ENCODE peak calls at places on chromosomes 3 and 15, in six cellular contexts. S, R, T, U, A and L are unnamed samples.

GRCh38 chr3:13051066-13051465 is 22.2 kb downstream of the IQSEC1 start:
- DNase-seq in S (no peak), R (no peak), T (no peak), U (no peak), A (no peak), L (no peak)

GRCh38 chr3:26308454-26308853 is 314.1 kb upstream of the LRRC3B start:
- DNase-seq in S (no peak), R (no peak), T (no peak), U (no peak), A (no peak), L (no peak)

GRCh38 chr3:151204530-151205401 is 1.8 kb upstream of the GPR171 start:
- DNase-seq in S (no peak), R (no peak), T (no peak), U (no peak), A (no peak), L (no peak)

GRCh38 chr15:89138999-89139612 is 50.9 kb downstream of the ABHD2 start:
- DNase-seq in S (no peak), R (no peak), T (no peak), U (no peak), A (no peak), L (no peak)

GRCh38 chr3:78871048-78871447 is 896.8 kb downstream of the ROBO1 start:
- DNase-seq in S (no peak), R (no peak), T (no peak), U (no peak), A (no peak), L (no peak)

GRCh38 chr3:15942462-15942861 is 144.7 kb upstream of the ANKRD28 start:
- DNase-seq in S (no peak), R (no peak), T (no peak), U (no peak), A (no peak), L (no peak)

GRCh38 chr15:39358441-39359041 is 222.3 kb upstream of the THBS1 start:
- DNase-seq in S (no peak), R (no peak), T (no peak), U (no peak), A (peak; percentile 30), L (no peak)

GRCh38 chr3:170049146-170050000 is 11.6 kb downstream of the GPR160 start:
- DNase-seq in S (peak; percentile 76), R (no peak), T (no peak), U (no peak), A (peak; percentile 22), L (peak; percentile 86)

GRCh38 chr15:60551147-60551780 is 72.3 kb upstream of the ICE2 start:
- DNase-seq in S (no peak), R (no peak), T (no peak), U (no peak), A (no peak), L (no peak)

GRCh38 chr3:24521306-24522154 is 26.9 kb upstream of the THRB start:
- DNase-seq in S (peak; percentile 57), R (no peak), T (peak; percentile 59), U (peak; percentile 58), A (no peak), L (peak; percentile 31)

GRCh38 chr15:74431116-74431515 is 2.6 kb downstream of the SEMA7A start:
- DNase-seq in S (no peak), R (no peak), T (no peak), U (no peak), A (no peak), L (no peak)

GRCh38 chr3:78951546-78951945 is 816.3 kb downstream of the ROBO1 start:
- DNase-seq in S (no peak), R (no peak), T (no peak), U (no peak), A (no peak), L (no peak)

GRCh38 chr3:194865081-194865480 is 179.4 kb downstream of the FAM43A start:
- DNase-seq in S (peak; percentile 13), R (no peak), T (no peak), U (no peak), A (no peak), L (no peak)

GRCh38 chr15:101614001-101614585 is 38.1 kb downstream of the TM2D3 start:
- DNase-seq in S (no peak), R (no peak), T (no peak), U (no peak), A (no peak), L (no peak)

GRCh38 chr15:58755350-58755749 is 5.8 kb upstream of the ADAM10 start:
- DNase-seq in S (no peak), R (no peak), T (no peak), U (no peak), A (no peak), L (no peak)

GRCh38 chr3:154971341-154971740 is 108.8 kb upstream of the MME start:
- DNase-seq in S (no peak), R (no peak), T (no peak), U (no peak), A (no peak), L (no peak)

GRCh38 chr3:16866447-16867025 is 18.2 kb upstream of the PLCL2 start:
- DNase-seq in S (no peak), R (no peak), T (no peak), U (no peak), A (peak; percentile 58), L (no peak)

GRCh38 chr3:43181202-43181910 is 75.5 kb upstream of the POMGNT2 start:
- DNase-seq in S (peak; percentile 56), R (no peak), T (no peak), U (no peak), A (no peak), L (no peak)

GRCh38 chr3:137121704-137122314 is 164.0 kb downstream of the IL20RB start:
- DNase-seq in S (no peak), R (peak; percentile 61), T (peak; percentile 42), U (peak; percentile 61), A (peak; percentile 26), L (peak; percentile 49)

GRCh38 chr3:158313344-158313927 is 203.5 kb downstream of the RSRC1 start:
- DNase-seq in S (no peak), R (peak; percentile 39), T (no peak), U (peak; percentile 9), A (no peak), L (peak; percentile 56)

GRCh38 chr15:41796457-41796856 is 22.2 kb downstream of the MAPKBP1 start:
- DNase-seq in S (no peak), R (no peak), T (no peak), U (no peak), A (no peak), L (no peak)

GRCh38 chr3:49019941-49020334 is 1.6 kb upstream of the DALRD3 start:
- DNase-seq in S (no peak), R (no peak), T (no peak), U (no peak), A (no peak), L (no peak)

GRCh38 chr3:172203522-172204258 is 164.3 kb downstream of the FNDC3B start:
- DNase-seq in S (peak; percentile 44), R (no peak), T (no peak), U (no peak), A (peak; percentile 47), L (no peak)

GRCh38 chr3:177724020-177724638 is 526.8 kb upstream of the TBL1XR1 start:
- DNase-seq in S (peak; percentile 66), R (no peak), T (no peak), U (no peak), A (no peak), L (no peak)

GRCh38 chr15:68375191-68375631 is 56.8 kb downstream of the ITGA11 start:
- DNase-seq in S (no peak), R (no peak), T (no peak), U (no peak), A (no peak), L (no peak)

GRCh38 chr3:192215-192929 is 4.2 kb upstream of the CHL1 start:
- DNase-seq in S (no peak), R (no peak), T (no peak), U (no peak), A (no peak), L (no peak)

GRCh38 chr15:91468861-91469260 is 368.8 kb downstream of the SV2B start:
- DNase-seq in S (no peak), R (no peak), T (no peak), U (no peak), A (no peak), L (no peak)

GRCh38 chr3:79917561-79917960 is 149.8 kb upstream of the ROBO1 start:
- DNase-seq in S (no peak), R (no peak), T (no peak), U (no peak), A (no peak), L (no peak)

GRCh38 chr15:97561529-97561928 is 399.0 kb upstream of the ARRDC4 start:
- DNase-seq in S (no peak), R (no peak), T (no peak), U (no peak), A (no peak), L (no peak)

GRCh38 chr3:24123596-24123995 is 178.5 kb downstream of the NR1D2 start:
- DNase-seq in S (no peak), R (no peak), T (no peak), U (no peak), A (peak; percentile 32), L (peak; percentile 29)

GRCh38 chr3:10142707-10143560 is 1.4 kb downstream of the VHL start:
- DNase-seq in S (no peak), R (no peak), T (no peak), U (no peak), A (no peak), L (no peak)

GRCh38 chr3:189132125-189132744 is 39.5 kb upstream of the TPRG1 start:
- DNase-seq in S (peak; percentile 61), R (peak; percentile 93), T (no peak), U (no peak), A (peak; percentile 56), L (peak; percentile 57)

GRCh38 chr3:83934208-83935150 is 1024.3 kb upstream of the CADM2 start:
- DNase-seq in S (no peak), R (no peak), T (no peak), U (peak; percentile 8), A (no peak), L (no peak)